ENCODE peak calls at places on chromosome 2, in seven cellular contexts. J is HT1080, V is AG20443, Z is uterus, B is sigmoid colon, L is OCI-LY7, W is fibroblast of the aortic adventitia. O is an unnamed sample.

GRCh38 chr2:11589316-11589940 is 55.6 kb downstream of the GREB1 start:
- DNase-seq in J (no peak), V (no peak), Z (no peak), B (no peak), L (no peak), W (no peak), O (peak; percentile 6)

GRCh38 chr2:98088261-98088660 is 1.3 kb downstream of the VWA3B start:
- DNase-seq in J (no peak), V (no peak), Z (no peak), B (peak; percentile 67), L (peak; percentile 61), W (no peak), O (peak; percentile 99)

GRCh38 chr2:164657129-164657528 is 35.8 kb upstream of the GRB14 start:
- DNase-seq in J (peak; percentile 86), V (peak; percentile 88), Z (no peak), B (no peak), L (no peak), W (peak; percentile 80), O (no peak)

GRCh38 chr2:115165529-115166109 is 723.2 kb downstream of the DPP10 start:
- DNase-seq in J (no peak), V (peak; percentile 21), Z (no peak), B (no peak), L (peak; percentile 43), W (peak; percentile 13), O (peak; percentile 20)

GRCh38 chr2:20609349-20609994 is 41.4 kb downstream of the HS1BP3 start:
- DNase-seq in J (no peak), V (peak; percentile 48), Z (peak; percentile 96), B (peak; percentile 94), L (no peak), W (peak; percentile 86), O (no peak)

GRCh38 chr2:17800693-17801458 is 15.4 kb upstream of the MSGN1 start:
- DNase-seq in J (no peak), V (no peak), Z (no peak), B (no peak), L (no peak), W (peak; percentile 25), O (no peak)

GRCh38 chr2:43482974-43483373 is 112.9 kb downstream of the THADA start:
- DNase-seq in J (peak; percentile 28), V (peak; percentile 15), Z (peak; percentile 60), B (peak; percentile 78), L (no peak), W (peak; percentile 57), O (peak; percentile 13)

GRCh38 chr2:191432121-191432520 is 186.9 kb downstream of the MYO1B start:
- DNase-seq in J (peak; percentile 19), V (no peak), Z (no peak), B (no peak), L (no peak), W (no peak), O (no peak)

GRCh38 chr2:207133862-207134519 is 31.8 kb downstream of the KLF7 start:
- DNase-seq in J (peak; percentile 80), V (peak; percentile 63), Z (peak; percentile 94), B (peak; percentile 93), L (no peak), W (peak; percentile 92), O (no peak)

GRCh38 chr2:10537522-10538195 is 89.5 kb upstream of the ODC1 start:
- DNase-seq in J (no peak), V (no peak), Z (no peak), B (peak; percentile 50), L (no peak), W (no peak), O (peak; percentile 96)

GRCh38 chr2:71605173-71605641 is 151.8 kb downstream of the DYSF start:
- DNase-seq in J (no peak), V (no peak), Z (peak; percentile 6), B (peak; percentile 37), L (no peak), W (no peak), O (no peak)

GRCh38 chr2:96802281-96802595 is 13.8 kb upstream of the CNNM3 start:
- DNase-seq in J (no peak), V (no peak), Z (no peak), B (peak; percentile 47), L (peak; percentile 31), W (no peak), O (no peak)

GRCh38 chr2:106026271-106027190 is 167.6 kb downstream of the UXS1 start:
- DNase-seq in J (no peak), V (no peak), Z (no peak), B (no peak), L (no peak), W (no peak), O (no peak)

GRCh38 chr2:26355038-26355995 is 8.7 kb upstream of the ADGRF3 start:
- DNase-seq in J (peak; percentile 92), V (peak; percentile 66), Z (no peak), B (no peak), L (no peak), W (peak; percentile 86), O (peak; percentile 31)

GRCh38 chr2:11750917-11751316 is 4.5 kb downstream of the LPIN1 start:
- DNase-seq in J (no peak), V (no peak), Z (no peak), B (no peak), L (peak; percentile 21), W (no peak), O (no peak)

GRCh38 chr2:168639501-168639900 is 162.9 kb upstream of the NOSTRIN start:
- DNase-seq in J (peak; percentile 12), V (peak; percentile 80), Z (peak; percentile 96), B (peak; percentile 96), L (no peak), W (peak; percentile 39), O (peak; percentile 14)

GRCh38 chr2:233799087-233799665 is 21.0 kb downstream of the MROH2A start:
- DNase-seq in J (no peak), V (no peak), Z (no peak), B (peak; percentile 33), L (no peak), W (no peak), O (no peak)

GRCh38 chr2:59737313-59737712 is 816.1 kb downstream of the BCL11A start:
- DNase-seq in J (no peak), V (no peak), Z (no peak), B (no peak), L (no peak), W (no peak), O (no peak)

GRCh38 chr2:209772316-209772715 is 684 bp downstream of the UNC80 start:
- DNase-seq in J (no peak), V (no peak), Z (no peak), B (no peak), L (no peak), W (no peak), O (no peak)

GRCh38 chr2:239790721-239791120 is 234.4 kb downstream of the NDUFA10 start:
- DNase-seq in J (no peak), V (no peak), Z (no peak), B (no peak), L (no peak), W (no peak), O (no peak)

GRCh38 chr2:213161759-213162514 is 10.5 kb upstream of the IKZF2 start:
- DNase-seq in J (no peak), V (no peak), Z (no peak), B (no peak), L (no peak), W (peak; percentile 84), O (no peak)

GRCh38 chr2:185360776-185361175 is 377.8 kb upstream of the FSIP2 start:
- DNase-seq in J (no peak), V (no peak), Z (no peak), B (no peak), L (no peak), W (no peak), O (no peak)

GRCh38 chr2:144583741-144584453 is 64.0 kb upstream of the ZEB2 start:
- DNase-seq in J (peak; percentile 71), V (peak; percentile 80), Z (no peak), B (no peak), L (no peak), W (peak; percentile 89), O (no peak)

GRCh38 chr2:44946681-44947360 is 5.3 kb downstream of the SIX3 start:
- DNase-seq in J (no peak), V (no peak), Z (no peak), B (no peak), L (no peak), W (no peak), O (no peak)

GRCh38 chr2:6492573-6492972 is 373.1 kb downstream of the CMPK2 start:
- DNase-seq in J (peak; percentile 20), V (no peak), Z (no peak), B (no peak), L (no peak), W (no peak), O (no peak)

GRCh38 chr2:218145124-218145523 is 19.3 kb downstream of the CXCR2 start:
- DNase-seq in J (no peak), V (no peak), Z (no peak), B (peak; percentile 69), L (no peak), W (no peak), O (no peak)

GRCh38 chr2:120820885-120821279 is 85.2 kb downstream of the GLI2 start:
- DNase-seq in J (no peak), V (peak; percentile 72), Z (peak; percentile 29), B (no peak), L (no peak), W (peak; percentile 55), O (no peak)

GRCh38 chr2:229539628-229540027 is 174.7 kb downstream of the DNER start:
- DNase-seq in J (peak; percentile 73), V (no peak), Z (no peak), B (no peak), L (no peak), W (no peak), O (no peak)

GRCh38 chr2:73896362-73897239 is 3.8 kb downstream of the ACTG2 start:
- DNase-seq in J (peak; percentile 72), V (peak; percentile 89), Z (no peak), B (peak; percentile 59), L (no peak), W (peak; percentile 91), O (peak; percentile 13)

GRCh38 chr2:85253890-85254289 is 73.9 kb downstream of the TGOLN2 start:
- DNase-seq in J (no peak), V (no peak), Z (no peak), B (no peak), L (no peak), W (no peak), O (no peak)

GRCh38 chr2:173346035-173346434 is 8.6 kb upstream of the CDCA7 start:
- DNase-seq in J (no peak), V (no peak), Z (no peak), B (no peak), L (peak; percentile 53), W (no peak), O (no peak)

GRCh38 chr2:108367776-108368175 is 10.0 kb upstream of the SULT1C4 start:
- DNase-seq in J (no peak), V (no peak), Z (no peak), B (no peak), L (no peak), W (no peak), O (no peak)

GRCh38 chr2:157304811-157305712 is 20.6 kb downstream of the ERMN start:
- DNase-seq in J (peak; percentile 18), V (peak; percentile 33), Z (no peak), B (no peak), L (no peak), W (peak; percentile 65), O (no peak)

GRCh38 chr2:47086571-47086970 is 68.5 kb downstream of the STPG4 start:
- DNase-seq in J (no peak), V (no peak), Z (no peak), B (no peak), L (no peak), W (no peak), O (no peak)

GRCh38 chr2:116269040-116269439 is 1545.5 kb upstream of the DDX18 start:
- DNase-seq in J (no peak), V (no peak), Z (no peak), B (no peak), L (no peak), W (no peak), O (no peak)

GRCh38 chr2:9235388-9236344 is 29.1 kb downstream of the ASAP2 start:
- DNase-seq in J (no peak), V (peak; percentile 51), Z (peak; percentile 70), B (no peak), L (no peak), W (peak; percentile 69), O (no peak)

GRCh38 chr2:47008381-47009280 is 93.0 kb upstream of the MCFD2 start:
- DNase-seq in J (no peak), V (peak; percentile 73), Z (peak; percentile 64), B (peak; percentile 90), L (no peak), W (peak; percentile 66), O (no peak)

O was measured in MV-4-11.